ENCODE peak calls at places on chromosomes 6 and 20, in nine cellular contexts. W, E, F, O, A, D, J, G and M are unnamed samples.

GRCh38 chr6:132715204-132715603 is 1.3 kb upstream of the VNN1 start:
- DNase-seq in W (no peak), E (peak; percentile 48), F (peak; percentile 76), O (peak; percentile 88), A (peak; percentile 12), D (no peak), J (no peak), G (peak; percentile 11), M (no peak)

GRCh38 chr20:22607695-22608094 is 23.3 kb upstream of the FOXA2 start:
- DNase-seq in W (no peak), E (no peak), F (no peak), O (no peak), A (no peak), D (no peak), J (no peak), G (no peak), M (no peak)

GRCh38 chr6:159691133-159691962 is 1.7 kb downstream of the SOD2 start:
- DNase-seq in W (peak; percentile 60), E (no peak), F (peak; percentile 92), O (peak; percentile 52), A (no peak), D (peak; percentile 39), J (peak; percentile 79), G (no peak), M (no peak)

GRCh38 chr6:89950879-89951391 is 56.7 kb downstream of the GJA10 start:
- DNase-seq in W (no peak), E (no peak), F (no peak), O (no peak), A (no peak), D (no peak), J (no peak), G (no peak), M (no peak)

GRCh38 chr6:138989098-138989983 is 1.3 kb upstream of the REPS1 start:
- DNase-seq in W (no peak), E (no peak), F (no peak), O (no peak), A (no peak), D (no peak), J (no peak), G (no peak), M (no peak)

GRCh38 chr6:11595903-11596302 is 58.4 kb downstream of the TMEM170B start:
- DNase-seq in W (no peak), E (no peak), F (peak; percentile 34), O (peak; percentile 88), A (no peak), D (no peak), J (no peak), G (no peak), M (no peak)

GRCh38 chr20:11207749-11208502 is 534.1 kb upstream of the JAG1 start:
- DNase-seq in W (peak; percentile 62), E (no peak), F (peak; percentile 44), O (no peak), A (no peak), D (no peak), J (peak; percentile 78), G (no peak), M (no peak)

GRCh38 chr20:15045246-15045645 is 707.8 kb upstream of the FLRT3 start:
- DNase-seq in W (peak; percentile 8), E (no peak), F (no peak), O (no peak), A (no peak), D (peak; percentile 40), J (no peak), G (no peak), M (peak; percentile 38)

GRCh38 chr20:58988565-58988882 is 7.5 kb downstream of the NELFCD start:
- DNase-seq in W (no peak), E (no peak), F (no peak), O (no peak), A (no peak), D (no peak), J (no peak), G (no peak), M (no peak)

GRCh38 chr6:118710616-118711015 is 59.2 kb upstream of the CEP85L start:
- DNase-seq in W (no peak), E (no peak), F (no peak), O (no peak), A (no peak), D (no peak), J (no peak), G (no peak), M (no peak)

DNA sequence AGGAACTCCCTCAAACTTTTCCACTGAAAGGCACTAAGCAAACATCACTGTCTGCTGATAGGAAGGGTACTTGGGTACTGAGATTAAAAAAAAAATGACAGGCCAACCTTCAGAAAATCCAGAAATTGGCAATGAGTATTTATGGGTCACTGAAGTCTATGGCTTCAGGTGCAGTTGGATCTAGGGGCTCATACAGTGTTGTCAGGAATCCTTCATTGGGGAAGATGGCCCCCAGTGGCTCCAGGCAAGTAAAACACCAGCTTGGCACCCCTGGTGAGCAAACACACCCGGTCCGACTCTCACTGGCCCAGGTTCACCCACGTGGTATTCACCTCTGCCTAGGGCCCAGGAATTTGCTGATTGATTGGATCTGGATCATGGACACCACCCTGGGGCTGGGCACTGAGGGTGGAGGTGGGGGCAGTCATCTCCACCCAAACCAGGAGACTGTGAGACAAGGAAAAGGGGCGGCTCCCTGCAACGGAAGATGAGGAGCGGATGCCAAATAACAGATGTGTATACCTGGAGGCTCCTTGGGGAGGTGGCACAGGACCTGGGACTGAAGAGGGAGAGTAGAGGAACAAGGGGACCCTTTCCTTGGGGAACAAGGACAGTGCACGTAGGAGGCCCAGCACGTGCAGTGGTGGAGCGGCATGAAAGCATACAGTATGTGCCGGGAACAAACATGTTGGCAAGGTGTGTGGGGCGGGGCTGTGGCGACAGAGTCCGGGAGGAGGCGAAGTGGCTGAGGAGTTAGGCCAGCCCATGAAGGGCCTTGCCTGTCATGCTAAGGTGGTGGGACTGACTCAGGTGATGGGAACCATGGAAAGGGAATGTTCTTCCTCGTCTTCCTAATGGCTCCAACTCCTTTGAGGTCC is 4.7 kb downstream of the SLC2A10 start:
- DNase-seq in W (no peak), E (no peak), F (no peak), O (no peak), A (no peak), D (no peak), J (no peak), G (no peak), M (no peak)
- TF ChIP-seq CTCF in W (no peak), E (no peak), F (no peak), O (no peak), A (no peak), D (no peak), J (no peak), G (no peak), M (no peak)

DNA sequence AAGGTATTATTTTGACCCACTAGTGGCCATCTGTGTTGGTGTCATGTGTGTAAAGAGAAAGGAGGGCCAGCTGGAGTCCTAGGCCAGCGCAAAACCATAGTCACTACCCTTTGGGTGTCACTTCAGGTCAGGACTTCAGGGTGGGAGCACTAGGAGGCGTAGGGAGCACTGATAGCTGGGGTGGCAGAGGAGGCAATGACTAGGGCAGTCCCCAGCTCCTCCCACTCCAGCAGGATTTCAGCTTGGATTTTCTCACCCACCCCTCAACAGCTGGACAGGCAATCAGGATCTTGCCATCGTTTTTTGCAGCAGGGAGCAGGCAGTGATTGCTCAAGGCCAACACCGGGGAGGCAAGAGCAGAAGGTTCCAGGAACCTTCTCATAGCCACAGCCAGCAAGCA is 4.2 kb upstream of the HLA-DOA start:
- DNase-seq in W (no peak), E (no peak), F (no peak), O (peak; percentile 17), A (no peak), D (no peak), J (no peak), G (no peak), M (no peak)
- TF ChIP-seq CTCF in W (no peak), E (no peak), F (no peak), O (no peak), A (no peak), D (no peak), J (no peak), G (no peak), M (no peak)

DNA sequence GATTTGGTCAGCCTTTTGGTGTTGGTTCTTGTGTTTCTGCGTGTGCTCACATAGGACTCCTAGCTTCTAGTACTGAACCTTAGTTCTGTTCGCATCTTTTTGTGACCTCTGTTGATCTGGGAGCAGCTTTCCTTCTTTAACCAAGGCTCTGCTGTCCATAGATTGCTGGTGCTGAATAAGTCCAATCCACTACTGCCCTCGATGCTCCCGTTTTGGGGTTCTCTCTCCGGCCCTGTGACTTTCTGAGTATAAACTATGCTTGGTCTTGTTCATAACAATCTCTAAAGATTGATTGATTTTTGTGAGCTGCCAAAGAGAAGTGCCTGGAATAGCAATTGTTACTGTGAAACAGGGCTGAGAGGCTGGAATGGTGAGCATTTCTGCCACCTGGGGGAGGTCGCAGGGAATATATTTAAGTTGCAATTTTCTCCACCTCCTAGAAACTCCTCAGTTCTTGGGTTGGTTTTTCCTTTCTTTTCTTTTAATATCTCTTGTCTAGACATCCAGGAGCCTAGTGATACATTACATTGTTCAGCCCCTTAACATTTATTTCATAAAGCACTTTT is 422.9 kb upstream of the CHD6 start:
- DNase-seq in W (no peak), E (no peak), F (no peak), O (no peak), A (peak; percentile 4), D (no peak), J (no peak), G (no peak), M (no peak)
- TF ChIP-seq CTCF in W (no peak), E (peak; percentile 15), F (no peak), O (no peak), A (peak; percentile 32), D (no peak), J (no peak), G (peak; percentile 60), M (no peak)

GRCh38 chr20:46253391-46253790 is 54.9 kb downstream of the CDH22 start:
- DNase-seq in W (no peak), E (peak; percentile 49), F (no peak), O (peak; percentile 66), A (peak; percentile 21), D (no peak), J (no peak), G (no peak), M (no peak)
- TF ChIP-seq CTCF in W (peak; percentile 12), E (no peak), F (no peak), O (peak; percentile 64), A (peak; percentile 10), D (no peak), J (peak; percentile 24), G (no peak), M (no peak)

GRCh38 chr6:147468634-147469033 is 39.9 kb upstream of the SAMD5 start:
- DNase-seq in W (no peak), E (no peak), F (no peak), O (peak; percentile 47), A (no peak), D (no peak), J (no peak), G (no peak), M (no peak)
- TF ChIP-seq CTCF in W (no peak), E (no peak), F (no peak), O (peak; percentile 48), A (no peak), D (no peak), J (no peak), G (peak; percentile 29), M (no peak)

DNA sequence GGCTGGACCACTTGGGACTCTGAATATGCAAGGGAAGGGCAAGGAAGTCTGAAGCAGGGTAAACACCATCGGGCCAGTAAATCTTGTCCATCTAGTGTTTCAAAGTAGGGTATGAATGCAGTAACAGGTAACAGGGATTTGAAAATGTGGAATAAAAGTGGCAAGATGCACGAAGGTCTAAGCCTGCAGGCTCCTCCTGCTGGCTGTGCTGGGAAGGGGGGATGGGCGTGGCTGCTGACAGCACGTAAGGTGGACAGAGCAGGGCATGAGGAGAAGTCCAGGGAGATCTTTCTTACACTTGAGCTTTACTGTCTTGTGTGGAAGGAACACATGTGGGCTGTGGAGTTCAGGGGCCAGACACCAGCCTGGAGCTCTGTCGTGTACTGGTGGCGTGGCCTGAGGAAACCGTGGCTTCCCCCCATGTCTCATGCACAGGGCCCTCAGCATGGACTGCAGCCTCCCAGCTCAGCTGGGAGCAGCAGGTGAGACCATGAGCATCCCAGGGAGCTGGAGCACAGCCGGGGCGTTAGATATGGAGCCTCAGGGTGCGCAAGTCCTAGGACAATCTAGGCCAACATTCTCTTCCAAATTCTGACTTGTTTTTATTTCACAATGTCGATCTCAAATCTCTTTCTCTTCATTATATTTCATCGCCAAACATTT is 84.5 kb downstream of the SLC22A23 start:
- DNase-seq in W (no peak), E (peak; percentile 53), F (no peak), O (peak; percentile 43), A (no peak), D (no peak), J (no peak), G (no peak), M (no peak)
- TF ChIP-seq CTCF in W (no peak), E (no peak), F (no peak), O (peak; percentile 56), A (no peak), D (no peak), J (peak; percentile 20), G (peak; percentile 17), M (no peak)